ENCODE peak calls at places on chromosomes 13 and 19, in eight cellular contexts. One of them, this sample, is unnamed.

GRCh38 chr19:51211833-51212232 is 13.0 kb upstream of the CD33 start:
- DNase-seq in mucosa of descending colon: no peak
- DNase-seq in AG09319: no peak
- DNase-seq in hippocampal formation: no peak
- DNase-seq in effector memory CD8-positive, alpha-beta T cell: no peak
- DNase-seq in HS-5: no peak
- DNase-seq in type B pancreatic cell: no peak
- DNase-seq in LHCN-M2: no peak
- DNase-seq in this sample: no peak

GRCh38 chr13:23753523-23753922 is 135.7 kb downstream of the MIPEP start:
- DNase-seq in mucosa of descending colon: no peak
- DNase-seq in AG09319: no peak
- DNase-seq in hippocampal formation: no peak
- DNase-seq in effector memory CD8-positive, alpha-beta T cell: no peak
- DNase-seq in HS-5: no peak
- DNase-seq in type B pancreatic cell: no peak
- DNase-seq in LHCN-M2: peak
- DNase-seq in this sample: no peak

GRCh38 chr19:38562096-38562495 is 55.7 kb downstream of the MAP4K1 start:
- DNase-seq in mucosa of descending colon: no peak
- DNase-seq in AG09319: no peak
- DNase-seq in hippocampal formation: no peak
- DNase-seq in effector memory CD8-positive, alpha-beta T cell: no peak
- DNase-seq in HS-5: no peak
- DNase-seq in type B pancreatic cell: no peak
- DNase-seq in LHCN-M2: no peak
- DNase-seq in this sample: no peak

GRCh38 chr19:46764817-46765291 is 18.6 kb upstream of the STRN4 start:
- DNase-seq in mucosa of descending colon: peak
- DNase-seq in AG09319: no peak
- DNase-seq in hippocampal formation: no peak
- DNase-seq in effector memory CD8-positive, alpha-beta T cell: no peak
- DNase-seq in HS-5: no peak
- DNase-seq in type B pancreatic cell: no peak
- DNase-seq in LHCN-M2: no peak
- DNase-seq in this sample: no peak

GRCh38 chr19:48737360-48737998 is 2.9 kb downstream of the RASIP1 start:
- DNase-seq in mucosa of descending colon: no peak
- DNase-seq in AG09319: no peak
- DNase-seq in hippocampal formation: no peak
- DNase-seq in effector memory CD8-positive, alpha-beta T cell: no peak
- DNase-seq in HS-5: no peak
- DNase-seq in type B pancreatic cell: no peak
- DNase-seq in LHCN-M2: no peak
- DNase-seq in this sample: no peak

GRCh38 chr19:50205681-50206138 is 2.3 kb downstream of the MYH14 start:
- DNase-seq in mucosa of descending colon: peak
- DNase-seq in AG09319: no peak
- DNase-seq in hippocampal formation: no peak
- DNase-seq in effector memory CD8-positive, alpha-beta T cell: no peak
- DNase-seq in HS-5: no peak
- DNase-seq in type B pancreatic cell: no peak
- DNase-seq in LHCN-M2: no peak
- DNase-seq in this sample: no peak

GRCh38 chr19:38514812-38515633 is 81.5 kb downstream of the RYR1 start:
- DNase-seq in mucosa of descending colon: peak
- DNase-seq in AG09319: peak
- DNase-seq in hippocampal formation: peak
- DNase-seq in effector memory CD8-positive, alpha-beta T cell: peak
- DNase-seq in HS-5: no peak
- DNase-seq in type B pancreatic cell: peak
- DNase-seq in LHCN-M2: peak
- DNase-seq in this sample: peak

GRCh38 chr13:100330662-100331061 is 241.8 kb downstream of the PCCA start:
- DNase-seq in mucosa of descending colon: no peak
- DNase-seq in AG09319: no peak
- DNase-seq in hippocampal formation: no peak
- DNase-seq in effector memory CD8-positive, alpha-beta T cell: no peak
- DNase-seq in HS-5: no peak
- DNase-seq in type B pancreatic cell: no peak
- DNase-seq in LHCN-M2: peak
- DNase-seq in this sample: no peak

GRCh38 chr19:47609885-47610545 is 1.1 kb downstream of the BICRA start:
- DNase-seq in mucosa of descending colon: peak
- DNase-seq in AG09319: no peak
- DNase-seq in hippocampal formation: peak
- DNase-seq in effector memory CD8-positive, alpha-beta T cell: peak
- DNase-seq in HS-5: no peak
- DNase-seq in type B pancreatic cell: peak
- DNase-seq in LHCN-M2: peak
- DNase-seq in this sample: no peak

GRCh38 chr13:49443327-49443688 is 556 bp downstream of the CAB39L start:
- DNase-seq in mucosa of descending colon: no peak
- DNase-seq in AG09319: no peak
- DNase-seq in hippocampal formation: peak
- DNase-seq in effector memory CD8-positive, alpha-beta T cell: no peak
- DNase-seq in HS-5: peak
- DNase-seq in type B pancreatic cell: no peak
- DNase-seq in LHCN-M2: peak
- DNase-seq in this sample: no peak

GRCh38 chr13:20711301-20712044 is 8.0 kb downstream of the IL17D start:
- DNase-seq in mucosa of descending colon: no peak
- DNase-seq in AG09319: no peak
- DNase-seq in hippocampal formation: no peak
- DNase-seq in effector memory CD8-positive, alpha-beta T cell: no peak
- DNase-seq in HS-5: no peak
- DNase-seq in type B pancreatic cell: no peak
- DNase-seq in LHCN-M2: peak
- DNase-seq in this sample: no peak

This sample was measured in globus pallidus.